ENCODE peak calls at places on chromosomes 7 and 10, in nine cellular contexts. C is EL, D is endothelial cell, V is GM06990, P is HT1080, Q is SK-N-DZ, O is fibroblast of mammary gland, F is HT-29, J is globus pallidus. W is an unnamed sample.

GRCh38 chr10:121818599-121818998 is 109.2 kb downstream of the ATE1 start:
- DNase-seq in V (no peak), P (no peak), J (no peak), D (no peak), F (no peak), O (no peak), C (no peak), Q (no peak), W (no peak)

GRCh38 chr10:16732376-16732775 is 84.8 kb downstream of the RSU1 start:
- DNase-seq in O (peak), V (no peak), F (no peak), C (peak), Q (no peak), P (peak), J (no peak), D (no peak), W (no peak)

GRCh38 chr10:42477170-42477569 is 161.2 kb downstream of the ZNF33B start:
- DNase-seq in C (no peak), V (no peak), Q (peak), J (no peak), F (no peak), O (no peak), D (no peak), P (peak), W (no peak)

GRCh38 chr10:34498821-34499220 is 316.3 kb downstream of the PARD3 start:
- DNase-seq in O (peak), P (no peak), D (no peak), C (no peak), J (no peak), V (no peak), F (no peak), Q (no peak), W (no peak)

GRCh38 chr7:155660059-155660757 is 15.7 kb downstream of the RBM33 start:
- DNase-seq in Q (no peak), F (no peak), D (no peak), C (peak), J (no peak), P (peak), O (peak), V (peak), W (peak)

GRCh38 chr7:22110227-22110839 is 164.6 kb upstream of the CDCA7L start:
- DNase-seq in C (peak), D (peak), P (peak), J (peak), O (peak), V (peak), F (peak), Q (peak), W (peak)

GRCh38 chr7:27182861-27183681 is 2.0 kb downstream of the HOXA11 start:
- DNase-seq in P (no peak), V (no peak), Q (no peak), F (no peak), C (peak), J (no peak), O (no peak), D (no peak), W (no peak)

GRCh38 chr10:95415631-95416031 is 124.8 kb upstream of the PDLIM1 start:
- DNase-seq in J (no peak), D (no peak), Q (no peak), O (no peak), V (no peak), C (no peak), F (no peak), P (no peak), W (no peak)

GRCh38 chr10:44569193-44570091 is 184.5 kb upstream of the CXCL12 start:
- DNase-seq in F (no peak), O (peak), V (no peak), J (peak), Q (no peak), D (no peak), C (peak), P (no peak), W (no peak)

GRCh38 chr10:15329437-15329836 is 41.7 kb downstream of the FAM171A1 start:
- DNase-seq in F (no peak), J (no peak), C (no peak), V (no peak), Q (no peak), O (no peak), P (no peak), D (no peak), W (no peak)

GRCh38 chr10:111360260-111360925 is 283.6 kb downstream of the ADRA2A start:
- DNase-seq in D (peak), J (peak), O (peak), V (no peak), F (peak), Q (peak), P (peak), C (peak), W (peak)

GRCh38 chr7:102860351-102860811 is 52.4 kb upstream of the LRRC17 start:
- DNase-seq in V (no peak), O (peak), J (no peak), F (no peak), P (peak), C (peak), Q (no peak), D (no peak), W (no peak)

GRCh38 chr7:1127001-1127400 is 33.0 kb downstream of the ZFAND2A start:
- DNase-seq in P (no peak), J (no peak), O (no peak), D (no peak), F (no peak), C (no peak), V (no peak), Q (no peak), W (no peak)

GRCh38 chr10:121073743-121074142 is 222.6 kb downstream of the WDR11 start:
- DNase-seq in D (no peak), Q (peak), C (no peak), F (no peak), J (no peak), O (no peak), V (no peak), P (no peak), W (no peak)

GRCh38 chr10:110364531-110364937 is 59.8 kb upstream of the SMNDC1 start:
- DNase-seq in F (no peak), C (no peak), P (peak), J (no peak), O (no peak), D (no peak), Q (no peak), V (no peak), W (no peak)

GRCh38 chr10:26242752-26243151 is 26.2 kb downstream of the GAD2 start:
- DNase-seq in F (no peak), J (no peak), P (no peak), V (no peak), O (no peak), Q (no peak), C (no peak), D (no peak), W (no peak)

GRCh38 chr7:66261941-66262340 is 56.8 kb downstream of the TPST1 start:
- DNase-seq in C (no peak), D (no peak), V (no peak), F (no peak), J (no peak), O (no peak), Q (no peak), P (no peak), W (no peak)

GRCh38 chr7:103140061-103140460 is 8.8 kb downstream of the NAPEPLD start:
- DNase-seq in P (no peak), O (no peak), Q (no peak), C (no peak), J (no peak), D (no peak), F (no peak), V (no peak), W (no peak)

GRCh38 chr7:158351481-158351880 is 236.1 kb downstream of the PTPRN2 start:
- DNase-seq in Q (no peak), F (no peak), D (no peak), C (no peak), J (no peak), P (no peak), O (no peak), V (no peak), W (no peak)

GRCh38 chr10:17335065-17335464 is 107.0 kb downstream of the VIM start:
- DNase-seq in C (peak), P (peak), J (no peak), D (no peak), F (no peak), Q (no peak), V (no peak), O (peak), W (no peak)

GRCh38 chr10:5292196-5292735 is 72.5 kb upstream of the UCN3 start:
- DNase-seq in J (no peak), O (no peak), Q (no peak), V (no peak), F (no peak), D (no peak), P (no peak), C (no peak), W (peak)

GRCh38 chr10:98374176-98374969 is 40.6 kb downstream of the PYROXD2 start:
- DNase-seq in O (peak), C (peak), P (peak), F (no peak), J (no peak), Q (no peak), D (no peak), V (no peak), W (no peak)

GRCh38 chr7:98628916-98629525 is 11.9 kb downstream of the NPTX2 start:
- DNase-seq in V (no peak), P (peak), D (no peak), Q (no peak), J (no peak), O (no peak), C (no peak), F (no peak), W (no peak)

GRCh38 chr7:40057292-40057691 is 77.1 kb downstream of the MPLKIP start:
- DNase-seq in P (peak), F (no peak), V (no peak), J (no peak), D (no peak), C (peak), O (peak), Q (no peak), W (no peak)

GRCh38 chr10:120260446-120260845 is 196.6 kb upstream of the PLPP4 start:
- DNase-seq in F (no peak), C (no peak), O (no peak), V (no peak), D (no peak), Q (no peak), J (no peak), P (no peak), W (no peak)

GRCh38 chr10:96700477-96701099 is 19.7 kb downstream of the PIK3AP1 start:
- DNase-seq in Q (no peak), O (no peak), V (peak), P (no peak), D (no peak), F (no peak), J (no peak), C (no peak), W (peak)

GRCh38 chr10:114916653-114917052 is 21.3 kb upstream of the TRUB1 start:
- DNase-seq in F (no peak), O (no peak), C (no peak), J (no peak), Q (no peak), D (no peak), V (no peak), P (no peak), W (no peak)

GRCh38 chr7:26284995-26285632 is 6.5 kb upstream of the SNX10 start:
- DNase-seq in J (no peak), V (no peak), D (no peak), F (peak), P (peak), Q (no peak), O (no peak), C (no peak), W (peak)

GRCh38 chr7:114086906-114087651 is 168.3 kb upstream of the PPP1R3A start:
- DNase-seq in J (no peak), D (peak), C (peak), Q (no peak), V (no peak), P (peak), O (peak), F (peak), W (no peak)

GRCh38 chr7:87316846-87317545 is 28.5 kb upstream of the CROT start:
- DNase-seq in O (peak), C (peak), V (no peak), P (peak), Q (no peak), D (no peak), F (peak), J (no peak), W (no peak)

GRCh38 chr10:565146-565545 is 124.3 kb downstream of the DIP2C start:
- DNase-seq in F (no peak), D (no peak), C (no peak), J (no peak), P (no peak), Q (no peak), V (no peak), O (no peak), W (no peak)

GRCh38 chr10:23362069-23362830 is 17.7 kb upstream of the C10orf67 start:
- DNase-seq in C (no peak), P (peak), O (no peak), F (no peak), V (no peak), J (no peak), D (no peak), Q (no peak), W (peak)

GRCh38 chr10:60917331-60918280 is 26.4 kb downstream of the RHOBTB1 start:
- DNase-seq in C (peak), Q (peak), V (no peak), O (peak), F (no peak), J (no peak), D (no peak), P (no peak), W (no peak)

W was measured in GM12865.